ENCODE peak calls at places on chromosome 7, in six cellular contexts. One of them, this sample, is unnamed.

GRCh38 chr7:36563706-36564325 is 160.5 kb downstream of the AOAH start:
- DNase-seq in activated naive CD4-positive, alpha-beta T cell: no peak
- DNase-seq in amniotic stem cell: no peak
- DNase-seq in RWPE1: no peak
- DNase-seq in anterior cingulate cortex: no peak
- DNase-seq in Caco-2: no peak
- DNase-seq in this sample: no peak

GRCh38 chr7:2145835-2146580 is 86.7 kb downstream of the MAD1L1 start:
- DNase-seq in activated naive CD4-positive, alpha-beta T cell: no peak
- DNase-seq in amniotic stem cell: no peak
- DNase-seq in RWPE1: no peak
- DNase-seq in anterior cingulate cortex: no peak
- DNase-seq in Caco-2: no peak
- DNase-seq in this sample: no peak

GRCh38 chr7:101608772-101609713 is 20.1 kb downstream of the MYL10 start:
- DNase-seq in activated naive CD4-positive, alpha-beta T cell: no peak
- DNase-seq in amniotic stem cell: no peak
- DNase-seq in RWPE1: peak; percentile 76
- DNase-seq in anterior cingulate cortex: no peak
- DNase-seq in Caco-2: peak; percentile 74
- DNase-seq in this sample: no peak

GRCh38 chr7:150993511-150993910 is 2.7 kb downstream of the NOS3 start:
- DNase-seq in activated naive CD4-positive, alpha-beta T cell: no peak
- DNase-seq in amniotic stem cell: no peak
- DNase-seq in RWPE1: no peak
- DNase-seq in anterior cingulate cortex: no peak
- DNase-seq in Caco-2: no peak
- DNase-seq in this sample: no peak

GRCh38 chr7:47570649-47571050 is 11.3 kb downstream of the TNS3 start:
- DNase-seq in activated naive CD4-positive, alpha-beta T cell: no peak
- DNase-seq in amniotic stem cell: no peak
- DNase-seq in RWPE1: no peak
- DNase-seq in anterior cingulate cortex: no peak
- DNase-seq in Caco-2: no peak
- DNase-seq in this sample: no peak

GRCh38 chr7:12715372-12716133 is 28.1 kb downstream of the ARL4A start:
- DNase-seq in activated naive CD4-positive, alpha-beta T cell: no peak
- DNase-seq in amniotic stem cell: peak; percentile 62
- DNase-seq in RWPE1: peak; percentile 67
- DNase-seq in anterior cingulate cortex: peak; percentile 27
- DNase-seq in Caco-2: peak; percentile 49
- DNase-seq in this sample: peak; percentile 11

GRCh38 chr7:78576196-78576595 is 777.6 kb downstream of the PHTF2 start:
- DNase-seq in activated naive CD4-positive, alpha-beta T cell: no peak
- DNase-seq in amniotic stem cell: no peak
- DNase-seq in RWPE1: no peak
- DNase-seq in anterior cingulate cortex: no peak
- DNase-seq in Caco-2: no peak
- DNase-seq in this sample: no peak

GRCh38 chr7:33903770-33904679 is 1.3 kb upstream of the BMPER start:
- DNase-seq in activated naive CD4-positive, alpha-beta T cell: no peak
- DNase-seq in amniotic stem cell: no peak
- DNase-seq in RWPE1: peak; percentile 49
- DNase-seq in anterior cingulate cortex: peak; percentile 19
- DNase-seq in Caco-2: peak; percentile 11
- DNase-seq in this sample: no peak

GRCh38 chr7:77157446-77157845 is 35.0 kb downstream of the CCDC146 start:
- DNase-seq in activated naive CD4-positive, alpha-beta T cell: no peak
- DNase-seq in amniotic stem cell: no peak
- DNase-seq in RWPE1: no peak
- DNase-seq in anterior cingulate cortex: no peak
- DNase-seq in Caco-2: no peak
- DNase-seq in this sample: no peak

GRCh38 chr7:46786995-46787394 is 794.9 kb downstream of the TNS3 start:
- DNase-seq in activated naive CD4-positive, alpha-beta T cell: no peak
- DNase-seq in amniotic stem cell: no peak
- DNase-seq in RWPE1: no peak
- DNase-seq in anterior cingulate cortex: no peak
- DNase-seq in Caco-2: no peak
- DNase-seq in this sample: no peak

GRCh38 chr7:120691915-120692314 is 166.0 kb downstream of the TSPAN12 start:
- DNase-seq in activated naive CD4-positive, alpha-beta T cell: no peak
- DNase-seq in amniotic stem cell: no peak
- DNase-seq in RWPE1: no peak
- DNase-seq in anterior cingulate cortex: no peak
- DNase-seq in Caco-2: no peak
- DNase-seq in this sample: no peak

This sample was measured in esophagus squamous epithelium.